ENCODE peak calls at places on chromosome 3, in five cellular contexts. G, Y, Q, O and L are unnamed samples.

GRCh38 chr3:134197681-134198261 is 52.9 kb downstream of the RYK start:
- DNase-seq in G (peak), Y (no peak), Q (no peak), O (peak), L (no peak)

GRCh38 chr3:105867690-105868449 is 942 bp downstream of the CBLB start:
- DNase-seq in G (no peak), Y (no peak), Q (no peak), O (no peak), L (no peak)

GRCh38 chr3:155611456-155611855 is 133.4 kb downstream of the PLCH1 start:
- DNase-seq in G (no peak), Y (no peak), Q (no peak), O (no peak), L (no peak)

GRCh38 chr3:171806200-171807128 is 3.8 kb downstream of the PLD1 start:
- DNase-seq in G (no peak), Y (no peak), Q (no peak), O (peak), L (no peak)

GRCh38 chr3:189710620-189711388 is 79.6 kb downstream of the TP63 start:
- DNase-seq in G (peak), Y (peak), Q (peak), O (peak), L (no peak)

GRCh38 chr3:21356402-21356801 is 394.6 kb downstream of the ZNF385D start:
- DNase-seq in G (no peak), Y (no peak), Q (no peak), O (peak), L (no peak)

GRCh38 chr3:69090021-69090420 is 5.3 kb downstream of the ARL6IP5 start:
- DNase-seq in G (no peak), Y (no peak), Q (no peak), O (peak), L (no peak)

GRCh38 chr3:7657214-7658112 is 796.5 kb downstream of the GRM7 start:
- DNase-seq in G (no peak), Y (no peak), Q (no peak), O (no peak), L (no peak)

GRCh38 chr3:143201870-143202269 is 82.3 kb downstream of the CHST2 start:
- DNase-seq in G (no peak), Y (no peak), Q (no peak), O (no peak), L (no peak)

GRCh38 chr3:17741621-17742091 is 775 bp downstream of the TBC1D5 start:
- DNase-seq in G (no peak), Y (no peak), Q (no peak), O (no peak), L (no peak)

GRCh38 chr3:127394984-127395662 is 107.3 kb upstream of the PRR20G start:
- DNase-seq in G (no peak), Y (no peak), Q (peak), O (no peak), L (peak)

GRCh38 chr3:192354687-192355086 is 372.7 kb downstream of the FGF12 start:
- DNase-seq in G (no peak), Y (no peak), Q (no peak), O (no peak), L (no peak)

GRCh38 chr3:23062982-23063381 is 140.1 kb upstream of the UBE2E2 start:
- DNase-seq in G (no peak), Y (no peak), Q (no peak), O (no peak), L (no peak)

GRCh38 chr3:37492977-37493471 is 318.6 kb upstream of the LRRFIP2 start:
- DNase-seq in G (peak), Y (no peak), Q (no peak), O (no peak), L (no peak)

GRCh38 chr3:37492468-37492867 is 318.1 kb upstream of the LRRFIP2 start:
- DNase-seq in G (no peak), Y (no peak), Q (no peak), O (no peak), L (no peak)

GRCh38 chr3:37491776-37492175 is 317.4 kb upstream of the LRRFIP2 start:
- DNase-seq in G (no peak), Y (no peak), Q (no peak), O (no peak), L (no peak)

GRCh38 chr3:37494206-37494605 is 319.8 kb upstream of the LRRFIP2 start:
- DNase-seq in G (no peak), Y (no peak), Q (no peak), O (no peak), L (no peak)

DNA sequence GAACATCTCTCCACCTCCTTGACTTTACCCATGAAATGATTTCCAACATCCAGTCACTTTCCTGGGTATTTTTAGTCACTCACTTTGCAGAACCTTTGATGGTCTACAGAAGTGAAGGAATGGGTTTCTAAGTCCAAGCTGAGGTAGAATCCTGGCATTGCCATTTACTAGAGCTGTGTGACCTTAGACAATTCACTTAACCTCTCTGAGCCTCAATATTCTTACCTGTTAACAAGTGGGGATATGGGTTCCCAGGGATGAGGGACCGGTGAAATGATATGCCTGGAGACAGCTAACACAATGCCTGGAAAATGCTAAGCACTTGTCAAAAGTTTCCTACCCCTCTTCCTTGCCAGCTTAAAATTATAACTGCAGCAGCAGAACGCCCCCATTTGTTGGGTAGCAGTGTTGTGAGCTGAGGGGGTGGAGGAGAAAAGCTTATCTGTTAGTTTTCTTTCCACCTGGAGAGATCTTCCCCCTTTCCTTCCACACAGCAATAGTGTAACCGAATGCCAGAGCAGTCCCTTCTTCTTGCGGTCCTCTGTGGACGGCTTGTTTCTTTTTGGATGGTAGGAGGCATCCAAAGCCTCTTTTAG is 319.2 kb upstream of the LRRFIP2 start:
- DNase-seq in G (no peak), Y (no peak), Q (no peak), O (no peak), L (no peak)
- H3K27ac ChIP-seq in G (peak), Y (no peak), Q (no peak), O (no peak), L (no peak)

GRCh38 chr3:4976109-4976508 is 3.1 kb upstream of the BHLHE40 start:
- DNase-seq in G (peak), Y (peak), Q (no peak), O (peak), L (peak)
- TF ChIP-seq CTCF in G (no peak), Y (peak), Q (no peak), O (peak), L (peak)

DNA sequence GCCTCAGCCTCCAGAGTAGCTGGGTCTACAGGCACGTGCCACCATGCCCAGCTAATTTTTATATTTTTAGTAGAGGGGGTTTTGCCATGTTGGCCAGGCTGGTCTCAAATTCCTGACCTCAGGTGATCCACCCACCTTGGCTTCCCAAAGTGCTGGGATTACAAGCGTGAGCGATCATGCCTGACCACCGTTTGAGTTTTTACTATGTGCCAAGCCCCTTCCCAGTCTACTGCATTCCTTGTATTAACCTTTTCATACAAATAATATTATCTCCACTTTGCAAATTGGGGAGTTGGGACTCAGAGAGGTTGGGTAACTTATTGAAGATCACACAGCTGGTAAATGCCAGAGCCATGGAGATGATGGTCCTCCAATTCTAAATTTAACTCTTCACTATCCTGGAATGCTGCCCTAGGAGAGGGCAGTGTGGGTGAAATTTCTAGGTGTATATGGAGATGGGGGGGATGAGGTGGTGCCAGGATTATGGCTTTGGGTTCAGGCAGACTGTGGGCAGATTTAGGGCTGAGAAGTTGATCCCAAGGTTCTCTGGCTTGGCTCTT is 1.0 kb upstream of the PXK start:
- DNase-seq in G (no peak), Y (no peak), Q (no peak), O (no peak), L (no peak)
- H3K27ac ChIP-seq in G (no peak), Y (no peak), Q (no peak), O (no peak), L (no peak)

GRCh38 chr3:77139665-77140064 is 99.8 kb downstream of the ROBO2 start:
- DNase-seq in G (no peak), Y (no peak), Q (no peak), O (no peak), L (no peak)
- TF ChIP-seq CTCF in G (no peak), Y (no peak), Q (no peak), O (no peak), L (no peak)

GRCh38 chr3:185928532-185928931 is 9.3 kb downstream of the TRA2B start:
- DNase-seq in G (no peak), Y (no peak), Q (no peak), O (no peak), L (no peak)
- H3K27ac ChIP-seq in G (peak), Y (peak), Q (no peak), O (no peak), L (no peak)

GRCh38 chr3:40504636-40505430 is 1.0 kb upstream of the ZNF620 start:
- DNase-seq in G (no peak), Y (peak), Q (no peak), O (peak), L (no peak)

GRCh38 chr3:40499952-40500351 is 5.9 kb upstream of the ZNF620 start:
- DNase-seq in G (no peak), Y (no peak), Q (no peak), O (no peak), L (no peak)

GRCh38 chr3:40511031-40511718 is 5.3 kb downstream of the ZNF620 start:
- DNase-seq in G (no peak), Y (no peak), Q (no peak), O (no peak), L (no peak)

GRCh38 chr3:40505599-40506462 is at the start of gene ZNF620:
- DNase-seq in G (peak), Y (peak), Q (peak), O (peak), L (peak)
- TF ChIP-seq CTCF in G (no peak), Y (peak), Q (no peak), O (no peak), L (peak)

GRCh38 chr3:195162033-195162669 is 108.8 kb downstream of the XXYLT1 start:
- DNase-seq in G (no peak), Y (no peak), Q (peak), O (no peak), L (no peak)

GRCh38 chr3:195160908-195161434 is 110.0 kb downstream of the XXYLT1 start:
- DNase-seq in G (no peak), Y (no peak), Q (no peak), O (no peak), L (no peak)

GRCh38 chr3:195159117-195159818 is 111.7 kb downstream of the XXYLT1 start:
- DNase-seq in G (no peak), Y (no peak), Q (no peak), O (no peak), L (no peak)

GRCh38 chr3:195160257-195160898 is 110.6 kb downstream of the XXYLT1 start:
- DNase-seq in G (no peak), Y (no peak), Q (no peak), O (peak), L (peak)

DNA sequence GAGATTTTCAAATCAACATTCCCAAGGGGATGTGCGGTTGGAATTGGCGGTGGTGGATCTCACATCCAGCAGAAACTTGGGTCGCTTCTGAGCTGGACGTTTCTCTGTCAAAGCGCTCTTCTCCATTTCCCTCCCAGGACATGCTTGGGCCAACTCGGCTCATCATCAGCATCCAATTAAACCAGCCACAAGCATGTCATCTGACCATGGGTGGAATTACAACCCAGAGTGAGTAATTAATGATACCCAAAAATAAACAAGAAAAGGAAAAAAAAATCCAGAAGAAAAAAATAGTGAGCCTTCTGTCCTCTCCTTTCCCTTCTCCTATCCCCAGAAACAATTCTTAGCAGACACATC is 111.2 kb downstream of the XXYLT1 start:
- DNase-seq in G (no peak), Y (no peak), Q (no peak), O (peak), L (no peak)
- H3K27ac ChIP-seq in G (peak), Y (peak), Q (no peak), O (peak), L (no peak)

GRCh38 chr3:100634493-100635272 is 25.3 kb downstream of the ADGRG7 start:
- DNase-seq in G (no peak), Y (peak), Q (peak), O (peak), L (peak)
- TF ChIP-seq CTCF in G (no peak), Y (peak), Q (no peak), O (peak), L (no peak)